ENCODE peak calls at places on chromosomes 11 and 22, in four cellular contexts. G, T, E and P are unnamed samples.

GRCh38 chr22:45572444-45572843 is 69.8 kb downstream of the FBLN1 start:
- DNase-seq in G (no peak), T (no peak), E (no peak), P (no peak)

GRCh38 chr22:47442821-47443220 is 680.4 kb downstream of the TBC1D22A start:
- DNase-seq in G (no peak), T (no peak), E (no peak), P (no peak)

GRCh38 chr11:84543367-84544159 is 1083.6 kb downstream of the DLG2 start:
- DNase-seq in G (no peak), T (no peak), E (no peak), P (no peak)

GRCh38 chr22:20968281-20968977 is 1.4 kb downstream of the AIFM3 start:
- DNase-seq in G (no peak), T (no peak), E (no peak), P (no peak)

GRCh38 chr11:79437981-79438630 is 2.7 kb downstream of the TENM4 start:
- DNase-seq in G (no peak), T (no peak), E (no peak), P (no peak)

GRCh38 chr11:45071232-45071631 is 75.2 kb upstream of the PRDM11 start:
- DNase-seq in G (no peak), T (no peak), E (no peak), P (no peak)

GRCh38 chr11:99069831-99070444 is 49.2 kb downstream of the CNTN5 start:
- DNase-seq in G (peak), T (no peak), E (peak), P (no peak)

GRCh38 chr11:3135491-3136440 is 29.3 kb downstream of the OSBPL5 start:
- DNase-seq in G (no peak), T (no peak), E (no peak), P (no peak)

GRCh38 chr11:70319694-70320093 is 49.2 kb downstream of the PPFIA1 start:
- DNase-seq in G (no peak), T (no peak), E (no peak), P (no peak)

GRCh38 chr22:19559324-19559811 is 35.2 kb upstream of the CLDN5 start:
- DNase-seq in G (no peak), T (peak), E (no peak), P (no peak)

DNA sequence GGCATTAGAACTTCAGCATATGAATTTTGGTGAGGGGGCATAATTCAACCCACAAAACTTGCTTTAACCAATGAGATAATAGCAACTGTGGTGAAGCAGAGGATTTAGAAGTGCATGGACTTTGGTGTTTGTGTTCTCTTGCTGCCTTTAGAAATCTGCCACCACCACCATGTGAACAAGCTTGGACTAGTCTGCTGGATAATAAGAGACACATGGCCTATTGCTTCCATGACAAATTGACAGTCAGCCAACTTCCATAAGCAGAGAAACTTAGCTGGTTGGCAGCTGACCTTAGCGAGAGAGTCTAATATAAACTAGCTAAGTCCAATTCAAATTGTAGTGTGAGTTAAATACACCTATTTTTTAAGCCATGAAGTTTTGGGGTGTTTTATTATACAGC is 482.1 kb upstream of the ANO5 start:
- DNase-seq in G (no peak), T (no peak), E (no peak), P (no peak)
- TF ChIP-seq SP1 in G (no peak), T (no peak), E (no peak), P (no peak)

DNA sequence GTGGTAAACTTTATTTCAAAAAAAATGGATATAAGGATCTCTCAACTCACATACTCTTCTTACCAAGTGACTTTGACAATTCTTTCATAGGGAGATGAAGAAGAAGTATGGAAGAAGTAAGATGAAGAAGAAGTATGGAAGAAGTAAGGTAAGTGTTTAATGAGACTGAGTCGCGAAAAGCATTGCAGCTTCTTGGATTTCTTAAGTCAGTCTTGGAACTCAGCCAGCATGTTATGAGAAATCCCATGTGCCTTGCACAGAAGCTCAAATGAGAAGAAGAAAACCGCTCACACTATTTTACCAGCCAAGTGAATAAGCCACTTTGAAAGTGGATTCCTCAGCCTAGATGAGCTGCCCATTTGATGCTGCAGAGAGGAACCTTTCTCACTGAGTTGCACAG is 332.0 kb upstream of the CCDC179 start:
- DNase-seq in G (no peak), T (no peak), E (no peak), P (no peak)
- TF ChIP-seq ZBTB33 in G (no peak), T (no peak), E (no peak), P (no peak)

GRCh38 chr11:87895021-87895420 is 280.2 kb downstream of the RAB38 start:
- DNase-seq in G (no peak), T (no peak), E (no peak), P (no peak)

GRCh38 chr11:87892291-87892690 is 283.0 kb downstream of the RAB38 start:
- DNase-seq in G (no peak), T (no peak), E (no peak), P (no peak)

DNA sequence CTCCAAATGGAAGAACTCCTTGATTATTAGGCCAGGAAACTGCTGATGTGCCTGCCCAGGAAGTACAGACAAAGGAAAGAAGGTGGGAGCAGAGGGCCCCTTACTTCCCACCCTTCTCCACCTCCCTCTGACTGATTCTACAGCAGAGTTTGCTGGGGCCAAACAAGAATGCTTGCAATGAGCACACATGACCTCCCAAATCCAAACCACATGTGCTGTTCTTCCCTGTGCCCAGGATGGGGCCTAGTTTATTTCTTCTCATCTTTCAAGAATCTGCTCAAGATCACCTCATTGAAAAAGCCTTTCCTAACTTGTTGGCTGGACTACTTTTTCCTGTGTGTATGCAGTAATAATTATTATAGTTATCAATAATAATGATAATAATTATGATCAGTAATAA is 286.1 kb downstream of the RAB38 start:
- DNase-seq in G (no peak), T (no peak), E (no peak), P (no peak)
- TF ChIP-seq SP1 in G (no peak), T (no peak), E (no peak), P (no peak)

GRCh38 chr22:44363214-44363979 is 50.6 kb upstream of the SHISAL1 start:
- DNase-seq in G (no peak), T (no peak), E (peak), P (no peak)
- TF ChIP-seq ZBTB33 in G (no peak), T (no peak), E (no peak), P (no peak)

GRCh38 chr11:15920856-15921629 is 435.3 kb downstream of the SOX6 start:
- DNase-seq in G (no peak), T (no peak), E (no peak), P (no peak)
- TF ChIP-seq SP1 in G (no peak), T (no peak), E (no peak), P (no peak)